ENCODE peak calls at places on chromosomes 4 and X, in seven cellular contexts. Y is upper lobe of left lung, Z is gastrocnemius medialis, F is keratinocyte, N is stomach, M is endodermal cell, I is GM12878. U is an unnamed sample.

GRCh38 chr4:47263721-47264120 is 199.8 kb downstream of the COMMD8 start:
- DNase-seq in Y (no peak), Z (no peak), F (no peak), M (no peak), I (no peak), N (no peak), U (no peak)

GRCh38 chr4:185425600-185426352 is at the start of gene UFSP2:
- DNase-seq in I (peak; percentile 84), Z (peak; percentile 84), Y (peak; percentile 92), M (peak; percentile 93), F (peak; percentile 41), N (peak; percentile 92), U (peak; percentile 59)

GRCh38 chr4:101846550-101846949 is 56.0 kb downstream of the BANK1 start:
- DNase-seq in M (peak; percentile 66), Y (no peak), N (no peak), F (no peak), Z (no peak), I (no peak), U (no peak)

GRCh38 chr4:110371016-110371795 is 104.7 kb upstream of the ENPEP start:
- DNase-seq in M (no peak), I (no peak), Z (no peak), N (no peak), Y (no peak), F (no peak), U (no peak)

GRCh38 chrX:53383376-53384087 is 38.9 kb downstream of the SMC1A start:
- DNase-seq in I (no peak), Z (no peak), F (no peak), N (no peak), M (no peak), Y (no peak), U (no peak)

GRCh38 chr4:81257021-81257420 is 42.0 kb upstream of the PRKG2 start:
- DNase-seq in Y (no peak), M (no peak), F (no peak), N (no peak), I (no peak), Z (no peak), U (no peak)

GRCh38 chr4:150258569-150258968 is 180.3 kb downstream of the DCLK2 start:
- DNase-seq in Z (no peak), N (no peak), M (no peak), F (no peak), I (no peak), Y (no peak), U (no peak)

GRCh38 chrX:78839711-78840110 is 92.2 kb downstream of the LPAR4 start:
- DNase-seq in I (no peak), F (no peak), Z (no peak), M (peak; percentile 50), Y (no peak), N (no peak), U (no peak)

GRCh38 chr4:152920768-152921167 is 15.4 kb upstream of the FHDC1 start:
- DNase-seq in N (no peak), M (no peak), F (peak; percentile 9), Y (no peak), Z (no peak), I (no peak), U (no peak)

GRCh38 chr4:1523506-1523905 is 117.3 kb upstream of the NKX1-1 start:
- DNase-seq in I (no peak), M (no peak), Y (no peak), Z (no peak), F (no peak), N (no peak), U (no peak)

GRCh38 chr4:1971456-1972200 is 37.1 kb downstream of the NELFA start:
- DNase-seq in F (no peak), Y (no peak), I (no peak), Z (no peak), N (no peak), M (no peak), U (no peak)

GRCh38 chr4:183906736-183907651 is 1.9 kb downstream of the STOX2 start:
- DNase-seq in N (no peak), F (no peak), M (peak; percentile 80), Y (no peak), Z (no peak), I (no peak), U (no peak)

GRCh38 chrX:73913580-73913979 is 350.6 kb downstream of the CHIC1 start:
- DNase-seq in Y (no peak), F (no peak), Z (no peak), I (no peak), M (no peak), N (no peak), U (no peak)

GRCh38 chrX:51894697-51895336 is 1.4 kb downstream of the MAGED1 start:
- DNase-seq in M (peak; percentile 54), I (no peak), N (no peak), F (no peak), Y (no peak), Z (peak; percentile 15), U (no peak)

GRCh38 chr4:121370729-121371325 is 10.0 kb downstream of the QRFPR start:
- DNase-seq in N (peak; percentile 27), I (no peak), Y (peak; percentile 34), M (peak; percentile 59), Z (no peak), F (no peak), U (no peak)

GRCh38 chrX:24646745-24647182 is 383 bp downstream of the PCYT1B start:
- DNase-seq in F (no peak), I (no peak), Z (no peak), Y (no peak), M (no peak), N (no peak), U (no peak)

GRCh38 chrX:80648023-80648422 is 161.7 kb downstream of the BRWD3 start:
- DNase-seq in N (no peak), F (no peak), Z (no peak), Y (no peak), I (no peak), M (no peak), U (no peak)

GRCh38 chrX:99413317-99413716 is 996.8 kb downstream of the PCDH19 start:
- DNase-seq in Y (no peak), Z (no peak), F (no peak), N (no peak), I (no peak), M (no peak), U (no peak)

GRCh38 chrX:20530319-20530979 is 263.7 kb upstream of the RPS6KA3 start:
- DNase-seq in I (peak; percentile 5), N (peak; percentile 53), Y (peak; percentile 32), Z (peak; percentile 23), F (peak; percentile 21), M (peak; percentile 83), U (no peak)

GRCh38 chr4:54545663-54546424 is 111.9 kb upstream of the KIT start:
- DNase-seq in Y (no peak), Z (no peak), M (no peak), F (peak; percentile 76), N (no peak), I (no peak), U (no peak)

GRCh38 chr4:105461221-105462041 is 12.4 kb downstream of the PPA2 start:
- DNase-seq in Y (no peak), I (no peak), N (peak; percentile 42), F (no peak), M (no peak), Z (no peak), U (no peak)

GRCh38 chrX:45422216-45422925 is 221.7 kb upstream of the DIPK2B start:
- DNase-seq in Y (no peak), I (no peak), Z (no peak), N (no peak), F (no peak), M (no peak), U (no peak)

GRCh38 chr4:2924286-2924685 is 38.9 kb downstream of the NOP14 start:
- DNase-seq in M (no peak), F (no peak), Y (no peak), Z (peak; percentile 6), N (peak; percentile 24), I (no peak), U (no peak)

DNA sequence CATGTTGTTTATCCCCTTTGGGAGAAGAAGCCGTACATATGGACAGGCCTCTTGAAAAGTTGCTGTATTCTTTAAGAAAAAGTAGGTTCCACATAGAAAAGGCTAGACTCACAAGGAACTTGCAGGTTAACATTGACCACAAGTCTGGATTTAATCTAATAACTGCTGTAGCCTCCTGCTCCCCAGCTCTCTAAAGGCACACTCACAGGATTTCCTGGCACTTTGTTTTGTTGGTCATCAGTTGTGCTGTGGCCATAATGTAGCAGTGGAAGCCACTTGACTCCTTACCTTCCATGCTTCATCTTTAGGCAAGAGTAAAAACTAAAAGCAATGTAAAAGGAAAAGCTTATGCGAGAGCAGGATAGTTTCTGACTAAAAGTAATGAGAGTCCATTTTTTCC is 19.8 kb downstream of the FNIP2 start:
- DNase-seq in Z (no peak), M (no peak), F (no peak), I (no peak), Y (no peak), N (no peak), U (no peak)
- H3K4me1 ChIP-seq in Z (peaks cover 68% of the 10 kb centered on the region), M (peaks cover 5% of the 10 kb centered on the region), F (peaks cover 10% of the 10 kb centered on the region), I (no peaks in the 10 kb centered on the region), Y (peaks cover 61% of the 10 kb centered on the region), N (peaks cover 89% of the 10 kb centered on the region), U (peaks cover 45% of the 10 kb centered on the region)

GRCh38 chr4:169268951-169269781 is 1.6 kb downstream of the SH3RF1 start:
- DNase-seq in N (no peak), I (no peak), F (no peak), M (peak; percentile 60), Z (no peak), Y (no peak), U (no peak)
- H3K4me3 ChIP-seq in N (peak overlapping the region; percentile 87), I (peak overlapping the region; percentile 80), F (peak overlapping the region; percentile 93), M (peak overlapping the region; percentile 85), Z (peak overlapping the region; percentile 73), Y (peak overlapping the region; percentile 89), U (peak overlapping the region; percentile 92)

GRCh38 chr4:169010125-169011023 is at the start of gene CBR4:
- DNase-seq in N (peak; percentile 98), Y (peak; percentile 99), Z (peak; percentile 97), M (peak; percentile 99), I (peak; percentile 94), F (peak; percentile 81), U (peak; percentile 95)

GRCh38 chr4:169014581-169014980 is 4.5 kb upstream of the CBR4 start:
- DNase-seq in I (no peak), M (no peak), Z (no peak), Y (no peak), N (no peak), F (peak; percentile 52), U (no peak)

GRCh38 chr4:169009281-169010124 is 552 bp downstream of the CBR4 start:
- DNase-seq in Y (peak; percentile 65), Z (peak; percentile 74), I (no peak), F (no peak), M (peak; percentile 82), N (peak; percentile 63), U (peak; percentile 3)

GRCh38 chr4:169013396-169013795 is 3.3 kb upstream of the CBR4 start:
- DNase-seq in M (no peak), I (no peak), F (no peak), Z (no peak), N (no peak), Y (no peak), U (no peak)

GRCh38 chr4:169012049-169012448 is 2.0 kb upstream of the CBR4 start:
- DNase-seq in I (no peak), Y (no peak), M (no peak), N (no peak), F (no peak), Z (no peak), U (no peak)
- H3K4me1 ChIP-seq in I (no peaks in the 10 kb centered on the region), Y (peaks cover 26% of the 10 kb centered on the region), M (peaks cover 12% of the 10 kb centered on the region), N (peaks cover 45% of the 10 kb centered on the region), F (peaks cover 39% of the 10 kb centered on the region), Z (peaks cover 24% of the 10 kb centered on the region), U (peaks cover 41% of the 10 kb centered on the region)

DNA sequence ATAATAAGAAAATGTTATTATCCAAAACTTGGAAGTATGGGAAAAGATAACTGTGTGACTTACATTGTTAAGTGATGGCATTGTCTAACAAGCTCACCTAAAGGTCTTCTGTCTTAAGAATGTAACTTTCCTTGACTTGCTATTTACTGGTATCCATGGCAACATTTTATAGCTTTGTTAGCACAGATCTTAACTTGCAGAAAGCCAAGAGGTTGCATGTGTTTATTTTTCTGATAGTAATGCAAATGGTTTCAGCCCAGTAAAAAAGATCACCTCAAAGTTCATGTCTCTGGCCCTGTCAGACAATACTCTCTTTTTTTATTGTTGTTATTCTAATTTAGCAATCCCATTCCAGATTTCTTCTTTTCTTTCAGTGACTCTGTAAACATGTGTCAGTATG is 425.3 kb downstream of the SPRY1 start:
- DNase-seq in I (no peak), Y (no peak), M (no peak), N (no peak), Z (no peak), F (no peak), U (no peak)
- H3K4me3 ChIP-seq in I (no peak overlapping the region), Y (no peak overlapping the region), M (peak overlapping the region; percentile 37), N (no peak overlapping the region), Z (no peak overlapping the region), F (no peak overlapping the region), U (no peak overlapping the region)